ENCODE peak calls at places on chromosomes 11 and 22, in four cellular contexts. One of them, this sample, is unnamed. For H4K20me1, the result is how much of the 10 kb centered on the place peaks cover.

GRCh38 chr11:120643254-120643653 is 131.7 kb downstream of the GRIK4 start:
- DNase-seq in K562: no peak
- DNase-seq in H1: no peak
- DNase-seq in GM12878: no peak
- DNase-seq in this sample: no peak

GRCh38 chr22:37178350-37179125 is 9.5 kb downstream of the C1QTNF6 start:
- DNase-seq in K562: no peak
- DNase-seq in H1: no peak
- DNase-seq in GM12878: no peak
- DNase-seq in this sample: peak

GRCh38 chr11:86487670-86488069 is 113.0 kb downstream of the CCDC81 start:
- DNase-seq in K562: no peak
- DNase-seq in H1: no peak
- DNase-seq in GM12878: no peak
- DNase-seq in this sample: no peak

GRCh38 chr22:50587407-50587806 is 4.8 kb upstream of the CHKB start:
- DNase-seq in K562: no peak
- DNase-seq in H1: no peak
- DNase-seq in GM12878: no peak
- DNase-seq in this sample: no peak

GRCh38 chr11:27215471-27216267 is 147.3 kb downstream of the CCDC34 start:
- DNase-seq in K562: no peak
- DNase-seq in H1: peak
- DNase-seq in GM12878: no peak
- DNase-seq in this sample: no peak

GRCh38 chr22:45317551-45318167 is 7.9 kb downstream of the FAM118A start:
- DNase-seq in K562: no peak
- DNase-seq in H1: peak
- DNase-seq in GM12878: no peak
- DNase-seq in this sample: no peak

GRCh38 chr11:105151936-105152554 is 12.5 kb upstream of the CARD18 start:
- DNase-seq in K562: no peak
- DNase-seq in H1: no peak
- DNase-seq in GM12878: no peak
- DNase-seq in this sample: no peak

GRCh38 chr11:110979696-110980095 is 265.8 kb upstream of the POU2AF2 start:
- DNase-seq in K562: no peak
- DNase-seq in H1: no peak
- DNase-seq in GM12878: no peak
- DNase-seq in this sample: no peak

GRCh38 chr22:40499187-40499753 is 128.9 kb downstream of the SGSM3 start:
- DNase-seq in K562: peak
- DNase-seq in H1: no peak
- DNase-seq in GM12878: peak
- DNase-seq in this sample: peak

GRCh38 chr22:21043856-21044535 is 1.8 kb upstream of the LRRC74B start:
- DNase-seq in K562: no peak
- DNase-seq in H1: no peak
- DNase-seq in GM12878: no peak
- DNase-seq in this sample: no peak

GRCh38 chr22:31952459-31952858 is 8.1 kb downstream of the YWHAH start:
- DNase-seq in K562: no peak
- DNase-seq in H1: no peak
- DNase-seq in GM12878: no peak
- DNase-seq in this sample: no peak

GRCh38 chr11:110339456-110339855 is 43.0 kb upstream of the RDX start:
- DNase-seq in K562: no peak
- DNase-seq in H1: no peak
- DNase-seq in GM12878: no peak
- DNase-seq in this sample: no peak

GRCh38 chr22:42357634-42358296 is 74.4 kb downstream of the NFAM1 start:
- DNase-seq in K562: no peak
- DNase-seq in H1: no peak
- DNase-seq in GM12878: no peak
- DNase-seq in this sample: no peak

GRCh38 chr22:46229701-46230100 is 20.4 kb downstream of the CDPF1 start:
- DNase-seq in K562: no peak
- DNase-seq in H1: no peak
- DNase-seq in GM12878: no peak
- DNase-seq in this sample: no peak

GRCh38 chr22:45329536-45329936 is 19.8 kb downstream of the FAM118A start:
- DNase-seq in K562: no peak
- DNase-seq in H1: no peak
- DNase-seq in GM12878: no peak
- DNase-seq in this sample: no peak

GRCh38 chr22:45686004-45686403 is 14.4 kb downstream of the ATXN10 start:
- DNase-seq in K562: no peak
- DNase-seq in H1: no peak
- DNase-seq in GM12878: no peak
- DNase-seq in this sample: no peak

GRCh38 chr11:125188021-125188420 is 23.5 kb downstream of the PKNOX2 start:
- DNase-seq in K562: no peak
- DNase-seq in H1: no peak
- DNase-seq in GM12878: no peak
- DNase-seq in this sample: no peak
- TF ChIP-seq KDM1A in K562: no peak
- TF ChIP-seq KDM1A in H1: no peak
- TF ChIP-seq KDM1A in GM12878: no peak
- TF ChIP-seq KDM1A in this sample: no peak

GRCh38 chr22:17706451-17706900 is 67.8 kb downstream of the BID start:
- DNase-seq in K562: no peak
- DNase-seq in H1: no peak
- DNase-seq in GM12878: peak
- DNase-seq in this sample: peak
- TF ChIP-seq GABPA in K562: no peak
- TF ChIP-seq GABPA in H1: no peak
- TF ChIP-seq GABPA in GM12878: no peak
- TF ChIP-seq GABPA in this sample: no peak

DNA sequence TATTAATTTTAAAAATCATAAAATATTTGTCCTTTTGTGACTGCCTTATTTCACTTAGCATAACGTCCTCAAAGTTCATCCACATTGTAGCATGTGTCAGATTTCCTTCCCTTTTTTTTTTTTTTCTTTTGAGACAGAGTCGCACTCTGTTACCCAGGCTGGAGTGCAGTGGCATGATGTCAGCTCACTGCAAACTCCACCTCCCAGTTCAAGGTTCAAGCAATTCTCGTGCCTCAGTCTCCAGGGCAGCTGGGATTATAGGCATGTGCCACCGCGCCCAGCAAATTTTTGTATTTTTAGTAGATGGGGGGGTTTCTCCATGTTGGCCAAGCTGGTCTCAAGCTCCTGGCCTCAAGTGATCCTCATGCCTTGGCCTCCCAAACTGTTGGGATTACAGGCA is 10.6 kb downstream of the RAB6A start:
- DNase-seq in K562: no peak
- DNase-seq in H1: no peak
- DNase-seq in GM12878: no peak
- DNase-seq in this sample: peak
- H4K20me1 ChIP-seq in K562: under half
- H4K20me1 ChIP-seq in H1: under half
- H4K20me1 ChIP-seq in GM12878: under half
- H4K20me1 ChIP-seq in this sample: under half

DNA sequence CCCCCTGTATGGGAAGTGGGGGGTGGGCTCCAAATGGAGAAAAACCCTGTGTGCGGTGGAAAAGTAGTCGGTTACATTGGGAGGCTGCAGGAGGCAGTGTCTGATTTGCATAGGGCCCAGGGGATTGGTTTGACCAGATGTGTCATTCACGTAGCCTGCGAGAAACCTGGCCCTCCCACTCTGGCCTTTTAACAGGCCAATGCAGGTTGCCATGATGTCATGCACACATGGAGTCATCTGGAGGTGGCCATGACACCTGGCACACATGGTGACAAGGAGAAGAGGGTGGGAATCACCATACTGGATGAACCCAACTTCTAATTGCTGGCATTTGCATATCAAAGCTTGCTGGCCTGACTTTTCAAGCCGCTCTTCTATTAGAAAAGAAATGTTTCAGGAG is 50.6 kb downstream of the FAM181B start:
- DNase-seq in K562: no peak
- DNase-seq in H1: no peak
- DNase-seq in GM12878: no peak
- DNase-seq in this sample: no peak
- TF ChIP-seq KDM1A in K562: no peak
- TF ChIP-seq KDM1A in H1: no peak
- TF ChIP-seq KDM1A in GM12878: no peak
- TF ChIP-seq KDM1A in this sample: no peak

GRCh38 chr11:64745523-64746328 is 1.8 kb upstream of the RASGRP2 start:
- DNase-seq in K562: peak
- DNase-seq in H1: peak
- DNase-seq in GM12878: no peak
- DNase-seq in this sample: no peak

GRCh38 chr11:64745219-64745522 is 1.2 kb upstream of the RASGRP2 start:
- DNase-seq in K562: no peak
- DNase-seq in H1: peak
- DNase-seq in GM12878: no peak
- DNase-seq in this sample: no peak

GRCh38 chr11:64746486-64746885 is 2.5 kb upstream of the RASGRP2 start:
- DNase-seq in K562: no peak
- DNase-seq in H1: no peak
- DNase-seq in GM12878: no peak
- DNase-seq in this sample: no peak

GRCh38 chr11:64750361-64751054 is 6.6 kb upstream of the RASGRP2 start:
- DNase-seq in K562: no peak
- DNase-seq in H1: no peak
- DNase-seq in GM12878: no peak
- DNase-seq in this sample: no peak

GRCh38 chr11:64747961-64748715 is 4.2 kb upstream of the RASGRP2 start:
- DNase-seq in K562: no peak
- DNase-seq in H1: no peak
- DNase-seq in GM12878: no peak
- DNase-seq in this sample: no peak
- TF ChIP-seq GABPA in K562: no peak
- TF ChIP-seq GABPA in H1: no peak
- TF ChIP-seq GABPA in GM12878: no peak
- TF ChIP-seq GABPA in this sample: no peak